ENCODE peak calls at places on chromosomes 11 and 22, in seven cellular contexts. C, Q, B, Z, X, P and G are unnamed samples.
A peak's percentile ranks its signal among the peaks of the same experiment; 100 is the strongest.

GRCh38 chr22:24402460-24403192 is 24.8 kb upstream of the ADORA2A start:
- DNase-seq in C (peak; percentile 94), Q (peak; percentile 86), B (peak; percentile 89), Z (peak; percentile 92), X (no peak), P (peak; percentile 60), G (peak; percentile 94)

GRCh38 chr22:50473088-50473487 is 1.7 kb downstream of the SBF1 start:
- DNase-seq in C (no peak), Q (no peak), B (no peak), Z (no peak), X (no peak), P (peak; percentile 60), G (no peak)

GRCh38 chr11:107251298-107251697 is 206.3 kb downstream of the CWF19L2 start:
- DNase-seq in C (no peak), Q (no peak), B (no peak), Z (no peak), X (no peak), P (no peak), G (no peak)

GRCh38 chr11:36069576-36070214 is 125.8 kb downstream of the LDLRAD3 start:
- DNase-seq in C (no peak), Q (no peak), B (no peak), Z (no peak), X (no peak), P (no peak), G (no peak)

GRCh38 chr11:67422894-67423293 is 5.4 kb upstream of the RPS6KB2 start:
- DNase-seq in C (no peak), Q (no peak), B (no peak), Z (no peak), X (no peak), P (no peak), G (no peak)

GRCh38 chr11:8531312-8531711 is 62.7 kb downstream of the STK33 start:
- DNase-seq in C (no peak), Q (peak; percentile 65), B (no peak), Z (no peak), X (no peak), P (no peak), G (peak; percentile 1)

GRCh38 chr22:36028646-36029405 is at the start of gene RBFOX2:
- DNase-seq in C (peak; percentile 65), Q (peak; percentile 94), B (peak; percentile 99), Z (peak; percentile 99), X (peak; percentile 94), P (peak; percentile 88), G (peak; percentile 93)

GRCh38 chr11:73963861-73964260 is 13.0 kb downstream of the DNAJB13 start:
- DNase-seq in C (no peak), Q (no peak), B (no peak), Z (no peak), X (no peak), P (no peak), G (no peak)

GRCh38 chr11:67055812-67056211 is 835 bp upstream of the RHOD start:
- DNase-seq in C (no peak), Q (no peak), B (no peak), Z (no peak), X (no peak), P (no peak), G (peak; percentile 45)

GRCh38 chr11:117071344-117071787 is 26.9 kb downstream of the SIK3 start:
- DNase-seq in C (no peak), Q (peak; percentile 53), B (no peak), Z (no peak), X (no peak), P (no peak), G (peak; percentile 25)

GRCh38 chr11:21582791-21583190 is 610.1 kb upstream of the ANO5 start:
- DNase-seq in C (no peak), Q (no peak), B (no peak), Z (no peak), X (no peak), P (no peak), G (no peak)

GRCh38 chr11:101715281-101715680 is 131.5 kb upstream of the TRPC6 start:
- DNase-seq in C (no peak), Q (peak; percentile 55), B (no peak), Z (no peak), X (no peak), P (no peak), G (no peak)

GRCh38 chr11:66970808-66971442 is 4.2 kb upstream of the C11orf86 start:
- DNase-seq in C (peak; percentile 100), Q (peak; percentile 100), B (peak; percentile 100), Z (no peak), X (no peak), P (peak; percentile 90), G (peak; percentile 100)

GRCh38 chr11:7347611-7348431 is 96.1 kb downstream of the SYT9 start:
- DNase-seq in C (no peak), Q (no peak), B (no peak), Z (no peak), X (no peak), P (no peak), G (no peak)

GRCh38 chr11:24198458-24198857 is 298.4 kb upstream of the LUZP2 start:
- DNase-seq in C (no peak), Q (no peak), B (no peak), Z (no peak), X (no peak), P (no peak), G (peak; percentile 1)

GRCh38 chr11:130802567-130802966 is 113.7 kb downstream of the SNX19 start:
- DNase-seq in C (no peak), Q (no peak), B (no peak), Z (no peak), X (no peak), P (no peak), G (no peak)

GRCh38 chr11:88552377-88553029 is 215.0 kb upstream of the CTSC start:
- DNase-seq in C (no peak), Q (peak; percentile 43), B (no peak), Z (peak; percentile 87), X (no peak), P (peak; percentile 41), G (peak; percentile 69)

GRCh38 chr22:46519377-46519776 is 18.0 kb downstream of the CELSR1 start:
- DNase-seq in C (no peak), Q (no peak), B (no peak), Z (no peak), X (no peak), P (no peak), G (no peak)

GRCh38 chr11:66329165-66329673 is 7.0 kb downstream of the RIN1 start:
- DNase-seq in C (no peak), Q (no peak), B (no peak), Z (no peak), X (no peak), P (no peak), G (no peak)

GRCh38 chr22:31103899-31104694 is 3.3 kb downstream of the SELENOM start:
- DNase-seq in C (no peak), Q (no peak), B (no peak), Z (no peak), X (no peak), P (no peak), G (no peak)

GRCh38 chr22:31106001-31106571 is 1.3 kb downstream of the SELENOM start:
- DNase-seq in C (no peak), Q (no peak), B (no peak), Z (no peak), X (no peak), P (no peak), G (peak; percentile 38)

GRCh38 chr22:31103111-31103510 is 4.3 kb downstream of the SELENOM start:
- DNase-seq in C (no peak), Q (no peak), B (no peak), Z (no peak), X (no peak), P (no peak), G (no peak)

GRCh38 chr22:31105282-31105929 is 2.0 kb downstream of the SELENOM start:
- DNase-seq in C (no peak), Q (no peak), B (no peak), Z (no peak), X (no peak), P (no peak), G (no peak)

DNA sequence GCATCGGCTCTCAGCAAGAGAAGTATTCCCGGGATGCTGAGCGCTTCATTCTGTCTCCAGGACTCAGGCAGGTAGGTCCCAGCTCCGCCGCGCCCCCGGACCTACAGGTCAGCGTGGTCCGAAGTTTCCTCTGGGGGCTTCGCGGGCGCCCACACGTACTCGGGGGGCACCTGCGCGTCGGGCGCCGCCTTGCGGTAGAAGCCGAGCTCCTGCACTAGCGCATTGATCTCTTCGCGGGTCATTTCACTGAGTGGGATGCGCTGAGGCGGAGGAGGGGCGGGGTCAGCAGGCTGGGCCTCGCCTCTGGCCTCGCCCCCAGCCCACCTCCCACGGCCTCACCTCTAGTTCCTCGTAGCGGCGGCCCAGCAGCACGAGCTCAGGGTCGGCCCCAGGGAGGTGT is 2.5 kb downstream of the SELENOM start:
- DNase-seq in C (no peak), Q (no peak), B (no peak), Z (peak; percentile 86), X (no peak), P (no peak), G (peak; percentile 28)
- TF ChIP-seq CTCF in C (peak; percentile 54), Q (peak; percentile 22), B (peak; percentile 56), Z (no peak), X (no peak), P (no peak), G (peak; percentile 31)

DNA sequence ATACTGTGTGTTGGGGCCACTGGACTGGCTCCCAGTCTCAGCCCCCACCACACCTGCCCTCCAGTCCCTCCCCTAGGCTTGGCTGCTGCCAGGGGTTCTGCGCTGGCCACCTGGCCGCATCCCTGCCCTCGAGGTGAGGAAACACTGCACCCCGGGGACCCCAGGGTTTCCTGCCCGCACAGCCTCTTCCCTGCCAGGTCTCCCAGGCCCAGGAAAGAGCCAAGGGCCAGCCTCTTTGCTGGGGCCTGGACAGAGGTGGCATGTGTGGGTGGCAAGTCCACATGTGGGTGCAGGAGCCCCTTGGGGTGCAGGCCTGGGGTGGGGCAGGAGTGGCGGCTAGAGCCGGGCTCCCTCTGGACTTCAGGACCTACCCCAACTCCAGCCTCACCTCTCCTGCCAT is 2.5 kb downstream of the EPS8L2 start:
- DNase-seq in C (no peak), Q (no peak), B (no peak), Z (no peak), X (no peak), P (no peak), G (no peak)
- H3K4me3 ChIP-seq in C (no peak overlapping the region), Q (no peak overlapping the region), B (no peak overlapping the region), Z (no peak overlapping the region), X (no peak overlapping the region), P (peak overlapping the region; percentile 97), G (no peak overlapping the region)

GRCh38 chr22:43090130-43090789 is 1.1 kb upstream of the TTLL1 start:
- DNase-seq in C (no peak), Q (peak; percentile 86), B (peak; percentile 87), Z (peak; percentile 91), X (no peak), P (peak; percentile 82), G (peak; percentile 93)
- TF ChIP-seq CTCF in C (peak; percentile 42), Q (peak; percentile 36), B (peak; percentile 43), Z (no peak), X (peak; percentile 63), P (peak; percentile 71), G (peak; percentile 54)

DNA sequence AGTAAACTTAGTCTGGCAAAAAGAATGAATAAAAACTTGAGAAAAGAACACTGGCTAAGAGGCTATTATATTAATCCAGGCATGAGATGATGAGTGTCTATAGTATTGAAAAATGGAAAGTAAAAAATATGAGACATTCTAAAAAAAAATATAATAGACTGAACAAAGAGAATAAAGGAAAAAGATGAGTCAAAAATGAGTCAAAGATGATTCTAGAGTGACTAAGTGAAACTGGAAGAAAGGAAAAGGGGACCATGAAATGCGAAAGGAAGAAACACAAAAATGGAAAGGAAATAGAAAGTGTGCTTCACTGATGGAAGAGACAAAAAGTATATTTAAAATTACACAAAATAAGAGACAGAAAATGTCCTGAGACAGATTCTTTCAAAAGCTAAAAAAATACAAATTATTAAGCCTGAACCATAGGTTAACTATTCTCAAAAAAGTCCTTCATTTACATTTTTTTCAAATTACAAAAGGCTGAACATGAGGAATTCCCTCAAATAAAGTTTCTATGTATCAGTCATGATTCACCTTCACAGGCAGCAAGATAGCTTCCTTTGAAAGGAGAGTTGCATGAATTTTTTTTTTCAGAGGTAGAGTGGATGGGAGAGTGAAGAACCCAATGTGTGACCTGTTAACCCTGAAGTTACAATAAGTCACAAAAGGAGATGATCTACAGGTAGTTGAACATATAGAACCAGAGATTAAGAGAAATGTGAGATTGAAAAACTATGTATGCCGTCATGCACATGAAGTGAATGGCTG is 75.2 kb downstream of the EIF3M start:
- DNase-seq in C (no peak), Q (peak; percentile 6), B (peak; percentile 41), Z (no peak), X (no peak), P (no peak), G (peak; percentile 75)
- H3K4me3 ChIP-seq in C (no peak overlapping the region), Q (no peak overlapping the region), B (no peak overlapping the region), Z (no peak overlapping the region), X (no peak overlapping the region), P (no peak overlapping the region), G (no peak overlapping the region)